ENCODE peak calls at places on chromosomes 3 and 15, in six cellular contexts. U is nucleus accumbens; R is neuronal stem cell; P is brain microvascular endothelial cell; L is islet precursor cell; Z is stimulated activated CD8-positive, alpha-beta memory T cell treated with anti-CD3 and anti-CD28 coated beads, Interleukin-4, amount 100 ng/mL, for 4 hours. M is an unnamed sample.

GRCh38 chr3:130457681-130458080 is 59.3 kb upstream of the COL6A6 start:
- DNase-seq in U (no peak), R (no peak), P (no peak), L (no peak), Z (no peak), M (no peak)

GRCh38 chr3:58052373-58053273 is 44.4 kb downstream of the FLNB start:
- DNase-seq in U (peak; percentile 14), R (no peak), P (peak; percentile 98), L (peak; percentile 94), Z (no peak), M (peak; percentile 50)

GRCh38 chr3:190261740-190262139 is 60.5 kb downstream of the CLDN1 start:
- DNase-seq in U (no peak), R (no peak), P (no peak), L (peak; percentile 64), Z (no peak), M (no peak)

GRCh38 chr15:85381850-85382751 is 1.7 kb downstream of the AKAP13 start:
- DNase-seq in U (no peak), R (no peak), P (no peak), L (no peak), Z (no peak), M (no peak)

GRCh38 chr15:101439285-101439919 is 50.1 kb downstream of the PCSK6 start:
- DNase-seq in U (no peak), R (no peak), P (peak; percentile 15), L (no peak), Z (no peak), M (peak; percentile 44)

GRCh38 chr15:60913901-60914300 is 315.2 kb downstream of the RORA start:
- DNase-seq in U (no peak), R (no peak), P (no peak), L (no peak), Z (no peak), M (no peak)

GRCh38 chr3:59367150-59367549 is 317.3 kb upstream of the CFAP20DC start:
- DNase-seq in U (no peak), R (no peak), P (peak; percentile 47), L (no peak), Z (no peak), M (no peak)

GRCh38 chr15:63059075-63059474 is 16.5 kb downstream of the TPM1 start:
- DNase-seq in U (no peak), R (no peak), P (no peak), L (no peak), Z (no peak), M (no peak)

GRCh38 chr3:53819163-53819868 is 26.9 kb downstream of the CHDH start:
- DNase-seq in U (no peak), R (no peak), P (no peak), L (peak; percentile 18), Z (no peak), M (no peak)

GRCh38 chr3:112308151-112308911 is 14.3 kb upstream of the SLC9C1 start:
- DNase-seq in U (no peak), R (peak; percentile 47), P (peak; percentile 54), L (peak; percentile 77), Z (no peak), M (no peak)

GRCh38 chr3:62197613-62198012 is 175.7 kb downstream of the FEZF2 start:
- DNase-seq in U (no peak), R (no peak), P (no peak), L (no peak), Z (no peak), M (no peak)

GRCh38 chr3:181230258-181230657 is 240.7 kb upstream of the DNAJC19 start:
- DNase-seq in U (no peak), R (no peak), P (no peak), L (no peak), Z (no peak), M (no peak)

GRCh38 chr3:129277829-129278271 is 820 bp upstream of the HMCES start:
- DNase-seq in U (no peak), R (no peak), P (peak; percentile 30), L (peak; percentile 62), Z (no peak), M (no peak)

GRCh38 chr15:71110800-71111565 is 4.3 kb upstream of the THSD4 start:
- DNase-seq in U (no peak), R (no peak), P (no peak), L (peak; percentile 92), Z (no peak), M (no peak)

GRCh38 chr3:138916824-138917223 is 30.1 kb downstream of the FOXL2 start:
- DNase-seq in U (no peak), R (no peak), P (no peak), L (no peak), Z (no peak), M (no peak)

GRCh38 chr15:48413304-48413703 is 82.1 kb downstream of the DUT start:
- DNase-seq in U (no peak), R (no peak), P (no peak), L (no peak), Z (no peak), M (peak; percentile 52)

GRCh38 chr3:175065492-175065891 is 206.4 kb downstream of the NAALADL2 start:
- DNase-seq in U (no peak), R (no peak), P (no peak), L (no peak), Z (no peak), M (no peak)

GRCh38 chr3:49098429-49098828 is 4.6 kb upstream of the QRICH1 start:
- DNase-seq in U (no peak), R (no peak), P (no peak), L (no peak), Z (no peak), M (no peak)

GRCh38 chr3:173993299-173993698 is 595.8 kb downstream of the NLGN1 start:
- DNase-seq in U (no peak), R (no peak), P (peak; percentile 58), L (no peak), Z (no peak), M (no peak)

GRCh38 chr3:45084820-45085816 is 59.0 kb downstream of the CLEC3B start:
- DNase-seq in U (no peak), R (no peak), P (peak; percentile 89), L (no peak), Z (no peak), M (no peak)

GRCh38 chr3:38022887-38023709 is 6.3 kb downstream of the PLCD1 start:
- DNase-seq in U (no peak), R (no peak), P (no peak), L (no peak), Z (no peak), M (no peak)

GRCh38 chr15:71013446-71013845 is 101.8 kb upstream of the THSD4 start:
- DNase-seq in U (no peak), R (no peak), P (no peak), L (no peak), Z (no peak), M (no peak)

GRCh38 chr3:15205934-15206661 is at the start of gene CAPN7:
- DNase-seq in U (no peak), R (peak; percentile 91), P (peak; percentile 88), L (peak; percentile 97), Z (peak; percentile 86), M (peak; percentile 90)

GRCh38 chr3:109353057-109353456 is 15.7 kb upstream of the DPPA4 start:
- DNase-seq in U (no peak), R (no peak), P (no peak), L (no peak), Z (no peak), M (no peak)